ENCODE peak calls at places on chromosomes 7 and 10, in nine cellular contexts. One of them, this sample, is unnamed.

GRCh38 chr7:98703916-98704315 is 86.8 kb downstream of the NPTX2 start:
- ATAC-seq in activated CD8-positive, alpha-beta T cell treated with anti-CD3 and anti-CD28 coated beads for 36 hours: no peak
- ATAC-seq in activated CD4-positive, alpha-beta T cell treated with anti-CD3 and anti-CD28 coated beads for 36 hours: no peak
- ATAC-seq in natural killer cell: no peak
- ATAC-seq in right cardiac atrium: no peak
- ATAC-seq in T-helper 17 cell: no peak
- ATAC-seq in sciatic nerve: peak; percentile 44
- ATAC-seq in pancreas: no peak
- ATAC-seq in activated CD8-positive, alpha-beta memory T cell treated with anti-CD3 and anti-CD28 coated beads, Interleukin-2, amount 10 ng/mL, durations not matched to agents 7 days and 5 days: no peak
- ATAC-seq in this sample: no peak

GRCh38 chr7:32868116-32868515 is 23.4 kb downstream of the KBTBD2 start:
- ATAC-seq in pancreas: no peak
- ATAC-seq in right cardiac atrium: peak; percentile 43
- ATAC-seq in T-helper 17 cell: no peak
- ATAC-seq in activated CD8-positive, alpha-beta memory T cell treated with anti-CD3 and anti-CD28 coated beads, Interleukin-2, amount 10 ng/mL, durations not matched to agents 7 days and 5 days: no peak
- ATAC-seq in activated CD8-positive, alpha-beta T cell treated with anti-CD3 and anti-CD28 coated beads for 36 hours: no peak
- ATAC-seq in natural killer cell: no peak
- ATAC-seq in activated CD4-positive, alpha-beta T cell treated with anti-CD3 and anti-CD28 coated beads for 36 hours: no peak
- ATAC-seq in sciatic nerve: no peak
- ATAC-seq in this sample: no peak

GRCh38 chr7:7746419-7746818 is 28.0 kb upstream of the RPA3 start:
- ATAC-seq in activated CD8-positive, alpha-beta memory T cell treated with anti-CD3 and anti-CD28 coated beads, Interleukin-2, amount 10 ng/mL, durations not matched to agents 7 days and 5 days: no peak
- ATAC-seq in activated CD8-positive, alpha-beta T cell treated with anti-CD3 and anti-CD28 coated beads for 36 hours: no peak
- ATAC-seq in natural killer cell: no peak
- ATAC-seq in pancreas: no peak
- ATAC-seq in T-helper 17 cell: no peak
- ATAC-seq in right cardiac atrium: peak; percentile 41
- ATAC-seq in activated CD4-positive, alpha-beta T cell treated with anti-CD3 and anti-CD28 coated beads for 36 hours: no peak
- ATAC-seq in sciatic nerve: no peak
- ATAC-seq in this sample: no peak

GRCh38 chr7:7251742-7252141 is 69.4 kb downstream of the C1GALT1 start:
- ATAC-seq in activated CD8-positive, alpha-beta memory T cell treated with anti-CD3 and anti-CD28 coated beads, Interleukin-2, amount 10 ng/mL, durations not matched to agents 7 days and 5 days: no peak
- ATAC-seq in pancreas: no peak
- ATAC-seq in right cardiac atrium: no peak
- ATAC-seq in activated CD8-positive, alpha-beta T cell treated with anti-CD3 and anti-CD28 coated beads for 36 hours: no peak
- ATAC-seq in sciatic nerve: peak; percentile 55
- ATAC-seq in natural killer cell: peak; percentile 43
- ATAC-seq in activated CD4-positive, alpha-beta T cell treated with anti-CD3 and anti-CD28 coated beads for 36 hours: no peak
- ATAC-seq in T-helper 17 cell: peak; percentile 61
- ATAC-seq in this sample: peak; percentile 52

GRCh38 chr7:51328351-51328801 is 11.8 kb upstream of the COBL start:
- ATAC-seq in activated CD4-positive, alpha-beta T cell treated with anti-CD3 and anti-CD28 coated beads for 36 hours: no peak
- ATAC-seq in T-helper 17 cell: no peak
- ATAC-seq in natural killer cell: no peak
- ATAC-seq in activated CD8-positive, alpha-beta memory T cell treated with anti-CD3 and anti-CD28 coated beads, Interleukin-2, amount 10 ng/mL, durations not matched to agents 7 days and 5 days: no peak
- ATAC-seq in pancreas: peak; percentile 93
- ATAC-seq in sciatic nerve: no peak
- ATAC-seq in activated CD8-positive, alpha-beta T cell treated with anti-CD3 and anti-CD28 coated beads for 36 hours: no peak
- ATAC-seq in right cardiac atrium: no peak
- ATAC-seq in this sample: no peak

GRCh38 chr10:92830478-92831389 is 17.6 kb upstream of the EXOC6 start:
- ATAC-seq in activated CD8-positive, alpha-beta T cell treated with anti-CD3 and anti-CD28 coated beads for 36 hours: peak; percentile 62
- ATAC-seq in natural killer cell: no peak
- ATAC-seq in sciatic nerve: peak; percentile 52
- ATAC-seq in pancreas: no peak
- ATAC-seq in activated CD4-positive, alpha-beta T cell treated with anti-CD3 and anti-CD28 coated beads for 36 hours: peak; percentile 77
- ATAC-seq in right cardiac atrium: peak; percentile 63
- ATAC-seq in T-helper 17 cell: peak; percentile 54
- ATAC-seq in activated CD8-positive, alpha-beta memory T cell treated with anti-CD3 and anti-CD28 coated beads, Interleukin-2, amount 10 ng/mL, durations not matched to agents 7 days and 5 days: peak; percentile 71
- ATAC-seq in this sample: peak; percentile 33

GRCh38 chr10:74923556-74923955 is 97.2 kb downstream of the KAT6B start:
- ATAC-seq in natural killer cell: peak; percentile 70
- ATAC-seq in right cardiac atrium: peak; percentile 14
- ATAC-seq in activated CD8-positive, alpha-beta T cell treated with anti-CD3 and anti-CD28 coated beads for 36 hours: peak; percentile 67
- ATAC-seq in sciatic nerve: no peak
- ATAC-seq in activated CD4-positive, alpha-beta T cell treated with anti-CD3 and anti-CD28 coated beads for 36 hours: peak; percentile 42
- ATAC-seq in activated CD8-positive, alpha-beta memory T cell treated with anti-CD3 and anti-CD28 coated beads, Interleukin-2, amount 10 ng/mL, durations not matched to agents 7 days and 5 days: no peak
- ATAC-seq in T-helper 17 cell: no peak
- ATAC-seq in pancreas: peak; percentile 23
- ATAC-seq in this sample: peak; percentile 22

GRCh38 chr7:90425376-90425775 is 22.1 kb downstream of the CLDN12 start:
- ATAC-seq in natural killer cell: no peak
- ATAC-seq in pancreas: no peak
- ATAC-seq in activated CD8-positive, alpha-beta T cell treated with anti-CD3 and anti-CD28 coated beads for 36 hours: peak; percentile 62
- ATAC-seq in T-helper 17 cell: no peak
- ATAC-seq in right cardiac atrium: no peak
- ATAC-seq in activated CD4-positive, alpha-beta T cell treated with anti-CD3 and anti-CD28 coated beads for 36 hours: peak; percentile 55
- ATAC-seq in sciatic nerve: no peak
- ATAC-seq in activated CD8-positive, alpha-beta memory T cell treated with anti-CD3 and anti-CD28 coated beads, Interleukin-2, amount 10 ng/mL, durations not matched to agents 7 days and 5 days: peak; percentile 58
- ATAC-seq in this sample: peak; percentile 92

GRCh38 chr7:130560972-130561371 is 69.1 kb downstream of the MEST start:
- ATAC-seq in activated CD8-positive, alpha-beta memory T cell treated with anti-CD3 and anti-CD28 coated beads, Interleukin-2, amount 10 ng/mL, durations not matched to agents 7 days and 5 days: peak; percentile 66
- ATAC-seq in activated CD8-positive, alpha-beta T cell treated with anti-CD3 and anti-CD28 coated beads for 36 hours: peak; percentile 39
- ATAC-seq in activated CD4-positive, alpha-beta T cell treated with anti-CD3 and anti-CD28 coated beads for 36 hours: peak; percentile 44
- ATAC-seq in T-helper 17 cell: no peak
- ATAC-seq in natural killer cell: peak; percentile 46
- ATAC-seq in sciatic nerve: no peak
- ATAC-seq in right cardiac atrium: no peak
- ATAC-seq in pancreas: peak; percentile 84
- ATAC-seq in this sample: peak; percentile 84

GRCh38 chr7:104972510-104972909 is 41.5 kb upstream of the KMT2E start:
- ATAC-seq in pancreas: no peak
- ATAC-seq in activated CD4-positive, alpha-beta T cell treated with anti-CD3 and anti-CD28 coated beads for 36 hours: no peak
- ATAC-seq in natural killer cell: no peak
- ATAC-seq in activated CD8-positive, alpha-beta memory T cell treated with anti-CD3 and anti-CD28 coated beads, Interleukin-2, amount 10 ng/mL, durations not matched to agents 7 days and 5 days: no peak
- ATAC-seq in sciatic nerve: no peak
- ATAC-seq in activated CD8-positive, alpha-beta T cell treated with anti-CD3 and anti-CD28 coated beads for 36 hours: no peak
- ATAC-seq in T-helper 17 cell: no peak
- ATAC-seq in right cardiac atrium: no peak
- ATAC-seq in this sample: peak; percentile 33

GRCh38 chr7:88302486-88302885 is 4.2 kb downstream of the STEAP4 start:
- ATAC-seq in T-helper 17 cell: no peak
- ATAC-seq in activated CD8-positive, alpha-beta memory T cell treated with anti-CD3 and anti-CD28 coated beads, Interleukin-2, amount 10 ng/mL, durations not matched to agents 7 days and 5 days: no peak
- ATAC-seq in sciatic nerve: no peak
- ATAC-seq in natural killer cell: no peak
- ATAC-seq in activated CD4-positive, alpha-beta T cell treated with anti-CD3 and anti-CD28 coated beads for 36 hours: no peak
- ATAC-seq in pancreas: no peak
- ATAC-seq in right cardiac atrium: no peak
- ATAC-seq in activated CD8-positive, alpha-beta T cell treated with anti-CD3 and anti-CD28 coated beads for 36 hours: no peak
- ATAC-seq in this sample: no peak

GRCh38 chr7:135888740-135889139 is 88.4 kb downstream of the MTPN start:
- ATAC-seq in sciatic nerve: no peak
- ATAC-seq in activated CD8-positive, alpha-beta T cell treated with anti-CD3 and anti-CD28 coated beads for 36 hours: no peak
- ATAC-seq in activated CD8-positive, alpha-beta memory T cell treated with anti-CD3 and anti-CD28 coated beads, Interleukin-2, amount 10 ng/mL, durations not matched to agents 7 days and 5 days: no peak
- ATAC-seq in T-helper 17 cell: no peak
- ATAC-seq in right cardiac atrium: no peak
- ATAC-seq in pancreas: no peak
- ATAC-seq in activated CD4-positive, alpha-beta T cell treated with anti-CD3 and anti-CD28 coated beads for 36 hours: no peak
- ATAC-seq in natural killer cell: no peak
- ATAC-seq in this sample: no peak

GRCh38 chr10:99276848-99277486 is 41.3 kb upstream of the HPSE2 start:
- ATAC-seq in right cardiac atrium: no peak
- ATAC-seq in activated CD8-positive, alpha-beta T cell treated with anti-CD3 and anti-CD28 coated beads for 36 hours: no peak
- ATAC-seq in activated CD4-positive, alpha-beta T cell treated with anti-CD3 and anti-CD28 coated beads for 36 hours: no peak
- ATAC-seq in natural killer cell: no peak
- ATAC-seq in T-helper 17 cell: no peak
- ATAC-seq in pancreas: no peak
- ATAC-seq in activated CD8-positive, alpha-beta memory T cell treated with anti-CD3 and anti-CD28 coated beads, Interleukin-2, amount 10 ng/mL, durations not matched to agents 7 days and 5 days: no peak
- ATAC-seq in sciatic nerve: no peak
- ATAC-seq in this sample: no peak

GRCh38 chr10:26840938-26841732 is 19.6 kb downstream of the ABI1 start:
- ATAC-seq in activated CD8-positive, alpha-beta T cell treated with anti-CD3 and anti-CD28 coated beads for 36 hours: peak; percentile 6
- ATAC-seq in activated CD8-positive, alpha-beta memory T cell treated with anti-CD3 and anti-CD28 coated beads, Interleukin-2, amount 10 ng/mL, durations not matched to agents 7 days and 5 days: no peak
- ATAC-seq in right cardiac atrium: no peak
- ATAC-seq in activated CD4-positive, alpha-beta T cell treated with anti-CD3 and anti-CD28 coated beads for 36 hours: no peak
- ATAC-seq in pancreas: no peak
- ATAC-seq in natural killer cell: no peak
- ATAC-seq in T-helper 17 cell: no peak
- ATAC-seq in sciatic nerve: no peak
- ATAC-seq in this sample: no peak

GRCh38 chr10:125521721-125522680 is 161.0 kb downstream of the TEX36 start:
- ATAC-seq in activated CD8-positive, alpha-beta memory T cell treated with anti-CD3 and anti-CD28 coated beads, Interleukin-2, amount 10 ng/mL, durations not matched to agents 7 days and 5 days: no peak
- ATAC-seq in activated CD4-positive, alpha-beta T cell treated with anti-CD3 and anti-CD28 coated beads for 36 hours: peak; percentile 39
- ATAC-seq in T-helper 17 cell: no peak
- ATAC-seq in sciatic nerve: no peak
- ATAC-seq in pancreas: no peak
- ATAC-seq in activated CD8-positive, alpha-beta T cell treated with anti-CD3 and anti-CD28 coated beads for 36 hours: peak; percentile 76
- ATAC-seq in right cardiac atrium: peak; percentile 19
- ATAC-seq in natural killer cell: peak; percentile 58
- ATAC-seq in this sample: no peak

GRCh38 chr10:72080042-72081035 is 8.0 kb downstream of the SPOCK2 start:
- ATAC-seq in sciatic nerve: no peak
- ATAC-seq in activated CD8-positive, alpha-beta memory T cell treated with anti-CD3 and anti-CD28 coated beads, Interleukin-2, amount 10 ng/mL, durations not matched to agents 7 days and 5 days: no peak
- ATAC-seq in natural killer cell: no peak
- ATAC-seq in activated CD8-positive, alpha-beta T cell treated with anti-CD3 and anti-CD28 coated beads for 36 hours: peak; percentile 1
- ATAC-seq in right cardiac atrium: no peak
- ATAC-seq in pancreas: no peak
- ATAC-seq in activated CD4-positive, alpha-beta T cell treated with anti-CD3 and anti-CD28 coated beads for 36 hours: no peak
- ATAC-seq in T-helper 17 cell: no peak
- ATAC-seq in this sample: no peak

GRCh38 chr7:117231047-117231359 is 91.9 kb downstream of the WNT2 start:
- ATAC-seq in activated CD4-positive, alpha-beta T cell treated with anti-CD3 and anti-CD28 coated beads for 36 hours: no peak
- ATAC-seq in right cardiac atrium: no peak
- ATAC-seq in activated CD8-positive, alpha-beta T cell treated with anti-CD3 and anti-CD28 coated beads for 36 hours: no peak
- ATAC-seq in natural killer cell: no peak
- ATAC-seq in pancreas: no peak
- ATAC-seq in activated CD8-positive, alpha-beta memory T cell treated with anti-CD3 and anti-CD28 coated beads, Interleukin-2, amount 10 ng/mL, durations not matched to agents 7 days and 5 days: no peak
- ATAC-seq in T-helper 17 cell: no peak
- ATAC-seq in sciatic nerve: no peak
- ATAC-seq in this sample: no peak